ENCODE peak calls at places on chromosomes 5 and 9, in seven cellular contexts. K is posterior vena cava; V is nucleus accumbens; P is heart left ventricle; W is endothelial cell; F is effector memory CD8-positive, alpha-beta T cell; O is GM04503. X is an unnamed sample.

GRCh38 chr9:95284152-95284551 is 33.4 kb downstream of the FANCC start:
- DNase-seq in W (no peak), F (no peak), K (no peak), P (no peak), O (no peak), V (no peak), X (no peak)

GRCh38 chr5:137146402-137146889 is 352.7 kb downstream of the SPOCK1 start:
- DNase-seq in V (peak), F (no peak), P (no peak), O (peak), W (no peak), K (no peak), X (no peak)

GRCh38 chr9:113844466-113844865 is 31.6 kb upstream of the ZNF618 start:
- DNase-seq in V (no peak), F (no peak), O (no peak), P (no peak), W (no peak), K (no peak), X (no peak)

GRCh38 chr9:94807556-94807955 is 81.1 kb downstream of the AOPEP start:
- DNase-seq in F (no peak), O (no peak), P (no peak), K (no peak), V (no peak), W (no peak), X (no peak)

GRCh38 chr5:82111191-82111590 is 139.4 kb downstream of the ATG10 start:
- DNase-seq in F (no peak), P (no peak), O (no peak), V (no peak), W (no peak), K (no peak), X (no peak)

GRCh38 chr5:117336208-117336607 is 761.6 kb upstream of the SEMA6A start:
- DNase-seq in K (no peak), W (no peak), P (no peak), F (no peak), V (no peak), O (no peak), X (no peak)

GRCh38 chr5:96226941-96227552 is 206.0 kb downstream of the PCSK1 start:
- DNase-seq in P (peak), F (no peak), V (peak), O (peak), K (no peak), W (no peak), X (no peak)

GRCh38 chr9:85741875-85742629 is at the start of gene AGTPBP1:
- DNase-seq in K (peak), V (peak), W (peak), P (peak), O (peak), F (peak), X (peak)

GRCh38 chr5:101977729-101978345 is 318.2 kb downstream of the SLCO4C1 start:
- DNase-seq in O (peak), V (no peak), F (no peak), K (no peak), W (peak), P (no peak), X (no peak)

GRCh38 chr9:35993976-35994720 is 36.2 kb upstream of the OR2S2 start:
- DNase-seq in V (no peak), O (no peak), F (no peak), K (no peak), W (no peak), P (no peak), X (no peak)

GRCh38 chr5:111948078-111948477 is 191.1 kb upstream of the NREP start:
- DNase-seq in O (no peak), W (no peak), P (no peak), K (no peak), V (no peak), F (no peak), X (no peak)

GRCh38 chr9:37790096-37790495 is 5.2 kb upstream of the EXOSC3 start:
- DNase-seq in W (no peak), P (no peak), F (no peak), V (no peak), O (no peak), K (no peak), X (no peak)

GRCh38 chr5:32642276-32643002 is 57.1 kb downstream of the SUB1 start:
- DNase-seq in P (no peak), F (no peak), K (no peak), O (no peak), V (no peak), W (no peak), X (no peak)

GRCh38 chr5:24642022-24642421 is 2.8 kb downstream of the CDH10 start:
- DNase-seq in W (peak), O (no peak), P (no peak), V (no peak), F (no peak), K (no peak), X (no peak)

GRCh38 chr9:134689320-134690181 is 47.9 kb downstream of the COL5A1 start:
- DNase-seq in O (no peak), F (peak), P (peak), V (no peak), K (peak), W (peak), X (no peak)

GRCh38 chr9:98775831-98776441 is 20.4 kb downstream of the ANKS6 start:
- DNase-seq in K (no peak), P (no peak), W (peak), V (no peak), O (peak), F (no peak), X (peak)

GRCh38 chr5:174645677-174646076 is 78.7 kb upstream of the MSX2 start:
- DNase-seq in W (no peak), P (no peak), K (no peak), V (no peak), O (no peak), F (no peak), X (no peak)

GRCh38 chr9:79695531-79696218 is 123.9 kb downstream of the TLE4 start:
- DNase-seq in W (no peak), O (no peak), P (no peak), F (peak), K (no peak), V (no peak), X (no peak)

GRCh38 chr9:109158656-109159055 is 8.4 kb downstream of the FRRS1L start:
- DNase-seq in P (no peak), W (no peak), O (peak), K (no peak), V (no peak), F (no peak), X (no peak)

GRCh38 chr5:132962429-132962928 is 955 bp downstream of the AFF4 start:
- DNase-seq in P (no peak), F (no peak), O (no peak), W (peak), V (no peak), K (no peak), X (peak)

GRCh38 chr5:10666531-10667305 is 94.3 kb downstream of the DAP start:
- DNase-seq in V (no peak), W (no peak), F (no peak), K (peak), P (no peak), O (no peak), X (no peak)

GRCh38 chr5:176831026-176831423 is 20.7 kb downstream of the UNC5A start:
- DNase-seq in P (no peak), V (no peak), K (no peak), W (no peak), O (no peak), F (no peak), X (no peak)